ENCODE peak calls at places on chromosomes 13 and 19, in ten cellular contexts. M, C, X, G, P, O, S, H, F and N are unnamed samples.

GRCh38 chr13:43122706-43123268 is 99.4 kb downstream of the DNAJC15 start:
- DNase-seq in S (no peak), M (no peak), X (no peak), C (no peak), H (no peak), O (no peak), P (no peak), F (no peak), G (no peak), N (no peak)

GRCh38 chr19:44741258-44741731 is 7.2 kb upstream of the BCL3 start:
- DNase-seq in F (no peak), M (peak; percentile 41), S (no peak), X (no peak), O (peak; percentile 53), G (no peak), P (no peak), H (no peak), C (peak; percentile 34), N (no peak)

GRCh38 chr13:63190219-63190618 is 1774.6 kb upstream of the PCDH20 start:
- DNase-seq in F (no peak), C (no peak), P (no peak), M (no peak), O (peak; percentile 0), X (no peak), S (no peak), G (no peak), H (no peak), N (no peak)

GRCh38 chr13:90307136-90307535 is 1040.4 kb upstream of the MIR17HG start:
- DNase-seq in P (no peak), C (no peak), S (no peak), X (no peak), F (no peak), M (no peak), O (no peak), H (no peak), G (no peak), N (no peak)

GRCh38 chr13:97384366-97384765 is 49.6 kb upstream of the RAP2A start:
- DNase-seq in C (no peak), H (no peak), X (no peak), F (no peak), O (no peak), M (no peak), P (no peak), S (no peak), G (no peak), N (no peak)

GRCh38 chr13:111629933-111630332 is 309.5 kb downstream of the TEX29 start:
- DNase-seq in F (no peak), M (no peak), S (no peak), X (no peak), O (no peak), H (no peak), C (no peak), P (no peak), G (no peak), N (no peak)

GRCh38 chr13:28049215-28049614 is 51.2 kb downstream of the FLT3 start:
- DNase-seq in H (no peak), M (no peak), P (no peak), C (no peak), F (no peak), G (no peak), S (no peak), X (no peak), O (no peak), N (no peak)

GRCh38 chr13:75360170-75360569 is 121.8 kb downstream of the TBC1D4 start:
- DNase-seq in G (no peak), S (no peak), F (no peak), H (no peak), O (no peak), P (no peak), M (no peak), X (no peak), C (no peak), N (no peak)

GRCh38 chr19:42965204-42965603 is 28.2 kb upstream of the PSG7 start:
- DNase-seq in C (no peak), S (no peak), G (no peak), H (no peak), X (no peak), P (no peak), F (no peak), O (peak; percentile 79), M (no peak), N (no peak)

GRCh38 chr19:3608750-3609322 is 2.2 kb upstream of the TBXA2R start:
- DNase-seq in S (no peak), O (no peak), M (no peak), C (no peak), H (no peak), X (peak; percentile 59), F (peak; percentile 36), P (no peak), G (no peak), N (no peak)
- H3K4me1 ChIP-seq in S (peaks cover 18% of the 10 kb centered on the region), O (no peaks in the 10 kb centered on the region), M (peaks cover 30% of the 10 kb centered on the region), C (peaks cover 21% of the 10 kb centered on the region), H (peaks cover 5% of the 10 kb centered on the region), X (peaks cover 11% of the 10 kb centered on the region), F (peaks cover 11% of the 10 kb centered on the region), P (peaks cover 13% of the 10 kb centered on the region), G (no peaks in the 10 kb centered on the region), N (peaks cover 40% of the 10 kb centered on the region)

DNA sequence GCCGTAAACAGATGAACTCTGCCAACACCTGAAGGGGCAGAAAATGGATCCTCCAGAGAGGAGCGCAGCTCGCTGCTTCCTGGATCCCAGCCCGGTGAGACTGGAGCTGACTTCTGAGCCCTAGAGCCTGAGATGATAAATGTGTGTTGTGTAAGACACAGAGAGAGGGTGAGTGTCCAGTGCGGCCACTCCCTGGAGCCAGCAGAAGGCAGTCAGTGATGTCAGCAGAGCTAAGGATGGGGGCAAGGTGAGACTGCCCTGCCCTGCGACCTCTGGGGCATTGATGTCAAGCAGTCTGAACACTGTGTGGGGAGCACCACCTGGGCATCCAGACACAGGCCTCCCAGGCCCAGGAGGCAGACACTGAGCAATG is 9.7 kb upstream of the SLC35E1 start:
- DNase-seq in M (no peak), P (no peak), O (peak; percentile 56), X (no peak), C (no peak), S (no peak), G (no peak), F (no peak), H (peak; percentile 67), N (no peak)
- H3K4me3 ChIP-seq in M (no peak overlapping the region), P (no peak overlapping the region), O (no peak overlapping the region), X (no peak overlapping the region), C (no peak overlapping the region), S (no peak overlapping the region), G (no peak overlapping the region), F (no peak overlapping the region), H (peak overlapping the region; percentile 25), N (no peak overlapping the region)

GRCh38 chr19:40801449-40802299 is 2.7 kb downstream of the EGLN2 start:
- DNase-seq in S (no peak), P (peak; percentile 47), F (no peak), X (no peak), M (no peak), C (no peak), G (no peak), O (peak; percentile 48), H (no peak), N (no peak)
- H3K4me1 ChIP-seq in S (peaks cover 53% of the 10 kb centered on the region), P (peaks cover 42% of the 10 kb centered on the region), F (peaks cover 52% of the 10 kb centered on the region), X (peaks cover 62% of the 10 kb centered on the region), M (peaks cover 82% of the 10 kb centered on the region), C (peaks cover 80% of the 10 kb centered on the region), G (no peaks in the 10 kb centered on the region), O (peaks cover 34% of the 10 kb centered on the region), H (peaks cover 66% of the 10 kb centered on the region), N (peaks cover 76% of the 10 kb centered on the region)

GRCh38 chr13:113724780-113725315 is 34.2 kb upstream of the TMEM255B start:
- DNase-seq in S (peak; percentile 66), M (peak; percentile 90), H (peak; percentile 76), P (peak; percentile 88), G (peak; percentile 82), F (peak; percentile 76), O (peak; percentile 77), C (peak; percentile 2), X (peak; percentile 71), N (peak; percentile 83)

GRCh38 chr13:113729329-113730019 is 29.6 kb upstream of the TMEM255B start:
- DNase-seq in S (no peak), X (no peak), M (no peak), H (peak; percentile 44), P (no peak), G (peak; percentile 45), O (peak; percentile 57), F (no peak), C (no peak), N (no peak)

GRCh38 chr13:113728571-113729054 is 30.4 kb upstream of the TMEM255B start:
- DNase-seq in O (no peak), H (no peak), F (no peak), M (no peak), S (no peak), P (no peak), C (no peak), X (no peak), G (peak; percentile 49), N (no peak)

GRCh38 chr13:113724016-113724758 is 34.8 kb upstream of the TMEM255B start:
- DNase-seq in C (no peak), G (peak; percentile 45), M (no peak), P (no peak), S (no peak), X (no peak), H (no peak), O (no peak), F (no peak), N (no peak)

DNA sequence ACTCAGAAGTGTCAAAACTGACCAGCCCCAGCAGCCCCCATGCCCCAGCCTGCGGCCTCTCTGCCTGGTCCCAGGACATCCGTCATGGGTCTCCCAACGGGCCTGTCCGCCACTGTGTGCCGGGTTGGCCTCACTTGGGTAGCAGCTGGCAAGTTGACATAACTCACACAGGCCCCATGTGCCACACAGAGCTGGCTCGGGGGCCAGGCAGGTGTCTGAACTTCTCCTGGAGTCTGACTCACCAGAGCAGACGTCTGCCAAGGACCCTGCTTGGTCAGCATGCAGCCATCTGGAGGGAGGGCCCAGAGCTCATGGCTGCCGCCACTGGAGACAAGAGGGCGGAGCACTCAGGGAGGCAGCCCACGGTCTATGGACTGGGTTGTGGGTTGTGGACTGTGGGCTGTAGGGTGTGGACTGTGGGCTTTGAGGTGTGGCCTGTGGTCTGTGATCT is 32.0 kb upstream of the TMEM255B start:
- DNase-seq in G (peak; percentile 42), P (no peak), X (no peak), S (no peak), C (no peak), F (no peak), H (peak; percentile 37), M (no peak), O (peak; percentile 32), N (no peak)
- H3K4me3 ChIP-seq in G (no peak overlapping the region), P (no peak overlapping the region), X (no peak overlapping the region), S (no peak overlapping the region), C (no peak overlapping the region), F (no peak overlapping the region), H (no peak overlapping the region), M (no peak overlapping the region), O (no peak overlapping the region), N (no peak overlapping the region)

DNA sequence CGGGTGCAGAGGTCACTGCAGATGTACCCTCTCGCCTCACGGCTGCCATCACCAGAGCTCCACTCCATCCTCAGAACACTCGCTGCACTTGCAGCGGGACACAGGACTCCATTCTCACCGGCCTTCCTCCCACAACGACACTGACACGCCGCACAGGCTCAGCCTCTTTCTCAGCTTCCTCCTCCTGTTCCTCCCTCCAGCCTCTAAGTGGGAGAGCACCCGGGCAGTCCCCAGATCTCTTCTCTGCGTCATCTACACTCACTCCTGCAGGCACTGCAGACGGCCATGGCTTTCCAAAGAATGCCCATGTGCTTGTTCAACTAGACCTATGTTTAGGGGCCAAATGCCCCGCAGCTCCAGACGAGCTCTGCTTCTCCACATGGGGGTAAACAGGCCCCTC is 14.3 kb upstream of the FKRP start:
- DNase-seq in P (no peak), M (no peak), O (no peak), H (no peak), C (no peak), S (no peak), F (no peak), G (peak; percentile 72), X (no peak), N (no peak)
- H3K4me1 ChIP-seq in P (no peaks in the 10 kb centered on the region), M (peaks cover 9% of the 10 kb centered on the region), O (peaks cover 10% of the 10 kb centered on the region), H (no peaks in the 10 kb centered on the region), C (no peaks in the 10 kb centered on the region), S (no peaks in the 10 kb centered on the region), F (peaks cover 2% of the 10 kb centered on the region), G (no peaks in the 10 kb centered on the region), X (peaks cover 13% of the 10 kb centered on the region), N (no peaks in the 10 kb centered on the region)